ENCODE peak calls at places on chromosomes 4 and X, in eight cellular contexts. One of them, this sample, is unnamed.
A peak's percentile ranks its signal among the peaks of the same experiment; 100 is the strongest.

GRCh38 chrX:67437821-67438220 is 106.0 kb upstream of the AR start:
- ATAC-seq in lung: no peak
- ATAC-seq in sciatic nerve: no peak
- ATAC-seq in activated CD8-positive, alpha-beta memory T cell treated with anti-CD3 and anti-CD28 coated beads, Interleukin-2, amount 10 ng/mL, durations not matched to agents 7 days and 5 days: no peak
- ATAC-seq in activated naive CD8-positive, alpha-beta T cell treated with anti-CD3 and anti-CD28 coated beads, Interleukin-2, amount 50 U/mL, for 24 hours: no peak
- ATAC-seq in omental fat pad: no peak
- ATAC-seq in lower lobe of right lung: no peak
- ATAC-seq in left cardiac atrium: no peak
- ATAC-seq in this sample: no peak

GRCh38 chr4:184765473-184766346 is 31.8 kb upstream of the CENPU start:
- ATAC-seq in lower lobe of right lung: no peak
- ATAC-seq in left cardiac atrium: no peak
- ATAC-seq in activated naive CD8-positive, alpha-beta T cell treated with anti-CD3 and anti-CD28 coated beads, Interleukin-2, amount 50 U/mL, for 24 hours: no peak
- ATAC-seq in lung: no peak
- ATAC-seq in omental fat pad: no peak
- ATAC-seq in sciatic nerve: no peak
- ATAC-seq in activated CD8-positive, alpha-beta memory T cell treated with anti-CD3 and anti-CD28 coated beads, Interleukin-2, amount 10 ng/mL, durations not matched to agents 7 days and 5 days: no peak
- ATAC-seq in this sample: no peak

GRCh38 chrX:40064055-40064597 is 33.6 kb downstream of the BCOR start:
- ATAC-seq in omental fat pad: no peak
- ATAC-seq in left cardiac atrium: no peak
- ATAC-seq in activated naive CD8-positive, alpha-beta T cell treated with anti-CD3 and anti-CD28 coated beads, Interleukin-2, amount 50 U/mL, for 24 hours: no peak
- ATAC-seq in sciatic nerve: no peak
- ATAC-seq in lung: no peak
- ATAC-seq in activated CD8-positive, alpha-beta memory T cell treated with anti-CD3 and anti-CD28 coated beads, Interleukin-2, amount 10 ng/mL, durations not matched to agents 7 days and 5 days: no peak
- ATAC-seq in lower lobe of right lung: no peak
- ATAC-seq in this sample: no peak

GRCh38 chrX:121349263-121349662 is 301.9 kb downstream of the GLUD2 start:
- ATAC-seq in activated naive CD8-positive, alpha-beta T cell treated with anti-CD3 and anti-CD28 coated beads, Interleukin-2, amount 50 U/mL, for 24 hours: no peak
- ATAC-seq in lung: no peak
- ATAC-seq in sciatic nerve: no peak
- ATAC-seq in lower lobe of right lung: no peak
- ATAC-seq in activated CD8-positive, alpha-beta memory T cell treated with anti-CD3 and anti-CD28 coated beads, Interleukin-2, amount 10 ng/mL, durations not matched to agents 7 days and 5 days: no peak
- ATAC-seq in left cardiac atrium: no peak
- ATAC-seq in omental fat pad: no peak
- ATAC-seq in this sample: no peak

GRCh38 chr4:1155314-1155713 is 17.1 kb downstream of the SPON2 start:
- ATAC-seq in activated CD8-positive, alpha-beta memory T cell treated with anti-CD3 and anti-CD28 coated beads, Interleukin-2, amount 10 ng/mL, durations not matched to agents 7 days and 5 days: no peak
- ATAC-seq in sciatic nerve: no peak
- ATAC-seq in omental fat pad: no peak
- ATAC-seq in lung: no peak
- ATAC-seq in activated naive CD8-positive, alpha-beta T cell treated with anti-CD3 and anti-CD28 coated beads, Interleukin-2, amount 50 U/mL, for 24 hours: no peak
- ATAC-seq in left cardiac atrium: peak; percentile 85
- ATAC-seq in lower lobe of right lung: peak; percentile 75
- ATAC-seq in this sample: peak; percentile 58

GRCh38 chr4:82136161-82136801 is 237.5 kb downstream of the HNRNPD start:
- ATAC-seq in activated CD8-positive, alpha-beta memory T cell treated with anti-CD3 and anti-CD28 coated beads, Interleukin-2, amount 10 ng/mL, durations not matched to agents 7 days and 5 days: peak; percentile 60
- ATAC-seq in lower lobe of right lung: no peak
- ATAC-seq in lung: no peak
- ATAC-seq in left cardiac atrium: no peak
- ATAC-seq in omental fat pad: no peak
- ATAC-seq in activated naive CD8-positive, alpha-beta T cell treated with anti-CD3 and anti-CD28 coated beads, Interleukin-2, amount 50 U/mL, for 24 hours: peak; percentile 50
- ATAC-seq in sciatic nerve: no peak
- ATAC-seq in this sample: no peak

GRCh38 chr4:138831943-138832342 is 183.6 kb upstream of the NOCT start:
- ATAC-seq in activated CD8-positive, alpha-beta memory T cell treated with anti-CD3 and anti-CD28 coated beads, Interleukin-2, amount 10 ng/mL, durations not matched to agents 7 days and 5 days: no peak
- ATAC-seq in left cardiac atrium: no peak
- ATAC-seq in activated naive CD8-positive, alpha-beta T cell treated with anti-CD3 and anti-CD28 coated beads, Interleukin-2, amount 50 U/mL, for 24 hours: no peak
- ATAC-seq in sciatic nerve: no peak
- ATAC-seq in lung: no peak
- ATAC-seq in omental fat pad: no peak
- ATAC-seq in lower lobe of right lung: no peak
- ATAC-seq in this sample: no peak

GRCh38 chrX:133928365-133928764 is 57.0 kb downstream of the GPC3 start:
- ATAC-seq in activated CD8-positive, alpha-beta memory T cell treated with anti-CD3 and anti-CD28 coated beads, Interleukin-2, amount 10 ng/mL, durations not matched to agents 7 days and 5 days: no peak
- ATAC-seq in left cardiac atrium: no peak
- ATAC-seq in lower lobe of right lung: no peak
- ATAC-seq in activated naive CD8-positive, alpha-beta T cell treated with anti-CD3 and anti-CD28 coated beads, Interleukin-2, amount 50 U/mL, for 24 hours: no peak
- ATAC-seq in sciatic nerve: no peak
- ATAC-seq in lung: no peak
- ATAC-seq in omental fat pad: no peak
- ATAC-seq in this sample: no peak

GRCh38 chrX:10118530-10118929 is 38.2 kb upstream of the CLCN4 start:
- ATAC-seq in left cardiac atrium: no peak
- ATAC-seq in lung: no peak
- ATAC-seq in activated CD8-positive, alpha-beta memory T cell treated with anti-CD3 and anti-CD28 coated beads, Interleukin-2, amount 10 ng/mL, durations not matched to agents 7 days and 5 days: no peak
- ATAC-seq in activated naive CD8-positive, alpha-beta T cell treated with anti-CD3 and anti-CD28 coated beads, Interleukin-2, amount 50 U/mL, for 24 hours: no peak
- ATAC-seq in lower lobe of right lung: peak; percentile 6
- ATAC-seq in sciatic nerve: no peak
- ATAC-seq in omental fat pad: no peak
- ATAC-seq in this sample: no peak

This sample was measured in gastroesophageal sphincter.